ENCODE peak calls at places on chromosomes 12 and 14, in six cellular contexts. F, X, W, B, M and R are unnamed samples.

GRCh38 chr12:633731-634130 is 29.5 kb downstream of the NINJ2 start:
- DNase-seq in W (no peak), X (no peak), F (no peak), M (no peak), B (no peak), R (no peak)

GRCh38 chr12:6044082-6044481 is 80.4 kb downstream of the VWF start:
- DNase-seq in F (no peak), M (no peak), B (no peak), W (no peak), X (no peak), R (no peak)

GRCh38 chr14:100107236-100107635 is 42.0 kb downstream of the EVL start:
- DNase-seq in B (no peak), W (no peak), X (no peak), M (no peak), F (no peak), R (no peak)

GRCh38 chr12:13193403-13194100 is 3.0 kb upstream of the EMP1 start:
- DNase-seq in B (no peak), W (no peak), X (no peak), F (no peak), M (no peak), R (no peak)

GRCh38 chr12:50641566-50641965 is 122.3 kb upstream of the ATF1 start:
- DNase-seq in F (no peak), W (no peak), M (no peak), B (no peak), X (no peak), R (no peak)

GRCh38 chr14:30193056-30193455 is 265.4 kb upstream of the PRKD1 start:
- DNase-seq in B (no peak), M (no peak), W (no peak), X (no peak), F (no peak), R (no peak)

GRCh38 chr12:97223419-97223818 is 239.2 kb upstream of the RMST start:
- DNase-seq in B (no peak), W (no peak), X (no peak), M (no peak), F (no peak), R (no peak)

GRCh38 chr12:113862570-113863454 is 103.3 kb downstream of the RBM19 start:
- DNase-seq in B (no peak), M (peak), W (no peak), F (no peak), X (peak), R (no peak)

GRCh38 chr12:124919646-124920352 is 5.3 kb upstream of the UBC start:
- DNase-seq in F (no peak), W (no peak), B (no peak), X (no peak), M (peak), R (no peak)

GRCh38 chr12:27272375-27273028 is 28.4 kb downstream of the STK38L start:
- DNase-seq in B (peak), X (no peak), F (no peak), W (peak), M (no peak), R (no peak)

GRCh38 chr12:10722905-10723866 is at the start of gene YBX3:
- DNase-seq in M (peak), X (peak), F (peak), B (peak), W (peak), R (peak)

GRCh38 chr12:99911076-99911475 is 73.7 kb downstream of the ANKS1B start:
- DNase-seq in F (no peak), W (no peak), B (no peak), M (no peak), X (peak), R (no peak)